ENCODE peak calls at places on chromosomes 6 and 20, in five cellular contexts. S, V, T, U and B are unnamed samples.

GRCh38 chr20:3080939-3081388 is 3.6 kb downstream of the AVP start:
- DNase-seq in V (peak; percentile 18), U (peak; percentile 82), S (peak; percentile 86), T (no peak), B (no peak)

GRCh38 chr6:13012271-13012670 is 295.7 kb downstream of the PHACTR1 start:
- DNase-seq in V (no peak), S (no peak), U (no peak), T (no peak), B (no peak)

GRCh38 chr6:96823743-96824142 is 13.5 kb downstream of the GPR63 start:
- DNase-seq in T (no peak), S (no peak), V (peak; percentile 29), U (no peak), B (no peak)

GRCh38 chr6:140041571-140042332 is 667.3 kb upstream of the CITED2 start:
- DNase-seq in U (no peak), V (no peak), T (no peak), S (no peak), B (no peak)

GRCh38 chr6:97186416-97186999 is 96.5 kb downstream of the MMS22L start:
- DNase-seq in T (peak; percentile 26), S (peak; percentile 21), V (peak; percentile 65), U (peak; percentile 28), B (peak; percentile 48)

GRCh38 chr6:89058627-89059026 is 21.9 kb upstream of the PNRC1 start:
- DNase-seq in U (no peak), S (no peak), V (no peak), T (no peak), B (no peak)

GRCh38 chr20:31869942-31870702 is at the start of the genes DUSP15 and TTLL9:
- DNase-seq in T (no peak), V (no peak), S (no peak), U (peak; percentile 49), B (no peak)

GRCh38 chr6:77403424-77403823 is 59.9 kb downstream of the HTR1B start:
- DNase-seq in U (no peak), S (no peak), T (no peak), V (peak; percentile 55), B (no peak)

GRCh38 chr20:44540834-44541233 is 19.0 kb upstream of the SERINC3 start:
- DNase-seq in S (no peak), U (no peak), V (peak; percentile 86), T (no peak), B (no peak)

GRCh38 chr6:75568965-75569364 is 32.7 kb upstream of the SENP6 start:
- DNase-seq in V (no peak), U (no peak), T (no peak), S (no peak), B (no peak)

DNA sequence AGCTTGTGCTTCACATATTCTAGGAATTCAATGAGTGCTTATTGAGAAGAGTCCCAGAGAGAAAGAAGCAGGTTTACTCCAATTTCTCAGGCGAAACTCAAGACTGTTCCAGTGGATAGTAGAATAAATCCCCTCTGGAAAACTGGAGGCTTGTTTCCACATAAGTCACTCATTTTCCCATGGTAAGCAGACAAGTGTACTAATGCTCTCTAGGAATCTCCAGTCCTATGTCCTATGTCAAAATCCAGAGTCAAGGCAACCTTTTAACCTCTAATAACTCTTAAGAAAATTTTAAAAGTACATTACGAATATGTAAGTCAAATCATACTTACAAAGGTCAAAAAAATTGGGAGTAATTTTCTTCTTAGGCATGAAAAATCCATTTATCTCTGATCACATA is 35.2 kb downstream of the SMLR1 start:
- DNase-seq in T (no peak), U (no peak), S (no peak), V (no peak), B (no peak)
- H3K27ac ChIP-seq in T (no peak overlapping the region), U (no peak overlapping the region), S (no peak overlapping the region), V (no peak overlapping the region), B (no peak overlapping the region)

DNA sequence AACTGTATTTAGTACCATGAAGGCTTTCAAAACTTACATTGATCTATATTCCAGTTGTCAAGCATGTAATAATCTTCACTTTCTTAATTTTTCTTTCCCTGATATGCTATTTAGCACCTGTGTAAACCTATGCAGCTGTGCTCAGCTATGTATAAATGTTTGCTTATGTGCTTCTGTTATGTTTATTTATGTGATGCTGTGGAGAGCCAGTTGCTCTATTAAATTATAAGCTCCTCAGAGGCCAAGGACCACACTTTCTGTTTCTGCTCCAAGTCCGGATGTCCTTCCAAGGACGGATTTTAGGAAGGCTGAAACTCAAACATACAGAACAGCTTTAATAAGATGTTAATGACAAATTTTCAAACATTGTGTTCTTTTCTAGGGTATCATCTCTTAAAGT is 33.5 kb upstream of the LAMA4 start:
- DNase-seq in T (no peak), U (no peak), S (no peak), V (peak; percentile 24), B (no peak)
- H3K27ac ChIP-seq in T (no peak overlapping the region), U (peak overlapping the region; percentile 12), S (no peak overlapping the region), V (peak overlapping the region; percentile 35), B (no peak overlapping the region)

GRCh38 chr6:90294989-90295853 is 1.4 kb downstream of the BACH2 start:
- DNase-seq in S (peak; percentile 46), U (peak; percentile 48), V (peak; percentile 43), T (no peak), B (peak; percentile 29)
- H3K27ac ChIP-seq in S (peak overlapping the region; percentile 95), U (peak overlapping the region; percentile 86), V (peak overlapping the region; percentile 26), T (no peak overlapping the region), B (peak overlapping the region; percentile 88)

GRCh38 chr20:25272223-25273000 is 24.5 kb downstream of the PYGB start:
- DNase-seq in V (no peak), T (no peak), S (peak; percentile 12), U (no peak), B (no peak)
- H3K27ac ChIP-seq in V (no peak overlapping the region), T (no peak overlapping the region), S (peak overlapping the region; percentile 75), U (peak overlapping the region; percentile 64), B (peak overlapping the region; percentile 70)

GRCh38 chr6:82015526-82015925 is 232.0 kb downstream of the IBTK start:
- DNase-seq in T (no peak), V (no peak), S (no peak), U (no peak), B (no peak)
- H3K27ac ChIP-seq in T (no peak overlapping the region), V (no peak overlapping the region), S (no peak overlapping the region), U (peak overlapping the region; percentile 64), B (no peak overlapping the region)

GRCh38 chr6:132750455-132751248 is 7.1 kb downstream of the VNN2 start:
- DNase-seq in T (peak; percentile 69), V (no peak), S (no peak), U (no peak), B (no peak)
- H3K27ac ChIP-seq in T (peak overlapping the region; percentile 72), V (no peak overlapping the region), S (no peak overlapping the region), U (no peak overlapping the region), B (no peak overlapping the region)